ENCODE peak calls at places on chromosome 3, in four cellular contexts. O is left colon; E is nephron progenitor cell; V is naive thymus-derived CD8-positive, alpha-beta T cell. J is an unnamed sample.

GRCh38 chr3:115960799-115961198 is 337.5 kb downstream of the GAP43 start:
- DNase-seq in O (no peak), E (peak; percentile 53), V (no peak), J (no peak)

GRCh38 chr3:111333642-111334041 is 208.4 kb upstream of the CD96 start:
- DNase-seq in O (no peak), E (no peak), V (no peak), J (no peak)

GRCh38 chr3:127455541-127456450 is 134.7 kb downstream of the TPRA1 start:
- DNase-seq in O (peak; percentile 37), E (peak; percentile 92), V (peak; percentile 15), J (peak; percentile 93)

GRCh38 chr3:37480003-37480402 is 305.6 kb upstream of the LRRFIP2 start:
- DNase-seq in O (no peak), E (no peak), V (no peak), J (no peak)

GRCh38 chr3:99641984-99642383 is 3.6 kb downstream of the COL8A1 start:
- DNase-seq in O (no peak), E (no peak), V (no peak), J (no peak)

GRCh38 chr3:190059242-190059590 is 61.5 kb downstream of the P3H2 start:
- DNase-seq in O (no peak), E (no peak), V (no peak), J (no peak)

GRCh38 chr3:186207515-186207914 is 98.6 kb upstream of the ETV5 start:
- DNase-seq in O (no peak), E (no peak), V (no peak), J (no peak)

GRCh38 chr3:178966299-178967183 is 105.1 kb downstream of the ZMAT3 start:
- DNase-seq in O (no peak), E (no peak), V (no peak), J (no peak)

GRCh38 chr3:78139166-78139565 is 1099.3 kb downstream of the ROBO2 start:
- DNase-seq in O (no peak), E (no peak), V (no peak), J (no peak)

GRCh38 chr3:156183396-156183795 is 63.0 kb downstream of the KCNAB1 start:
- DNase-seq in O (no peak), E (no peak), V (no peak), J (no peak)

GRCh38 chr3:135491478-135491877 is 474.1 kb upstream of the PPP2R3A start:
- DNase-seq in O (no peak), E (no peak), V (no peak), J (no peak)

GRCh38 chr3:112671930-112672715 is 31.2 kb upstream of the CCDC80 start:
- DNase-seq in O (no peak), E (no peak), V (no peak), J (no peak)

GRCh38 chr3:149613988-149614387 is 43.8 kb downstream of the WWTR1 start:
- DNase-seq in O (no peak), E (no peak), V (no peak), J (no peak)

GRCh38 chr3:10956991-10957390 is 35.6 kb upstream of the SLC6A1 start:
- DNase-seq in O (no peak), E (no peak), V (no peak), J (no peak)

GRCh38 chr3:165491487-165491886 is 295.3 kb upstream of the SLITRK3 start:
- DNase-seq in O (no peak), E (no peak), V (no peak), J (no peak)

GRCh38 chr3:52277972-52278509 is 408 bp downstream of the WDR82 start:
- DNase-seq in O (peak; percentile 64), E (peak; percentile 74), V (no peak), J (peak; percentile 61)